ENCODE peak calls at places on chromosomes 12 and 14, in four cellular contexts. M is HepG2, P is HCT116, B is Panc1. Y is an unnamed sample.

GRCh38 chr12:128578045-128578444 is 245.7 kb downstream of the SLC15A4 start:
- DNase-seq in M (no peak), B (no peak), P (no peak), Y (no peak)

GRCh38 chr12:123395236-123395635 is 11.3 kb downstream of the KMT5A start:
- DNase-seq in P (no peak), M (no peak), B (no peak), Y (no peak)

GRCh38 chr14:100471451-100472093 is 115.6 kb downstream of the BEGAIN start:
- DNase-seq in M (no peak), P (peak), B (no peak), Y (no peak)

GRCh38 chr14:104248203-104249055 is 110.0 kb downstream of the KIF26A start:
- DNase-seq in P (no peak), B (no peak), M (no peak), Y (no peak)

GRCh38 chr14:72699852-72700257 is 194.0 kb downstream of the DPF3 start:
- DNase-seq in B (no peak), P (no peak), M (no peak), Y (no peak)

GRCh38 chr12:108193922-108194321 is 64.8 kb downstream of the WSCD2 start:
- DNase-seq in M (peak), P (peak), B (no peak), Y (peak)

GRCh38 chr12:90152897-90153624 is 444.4 kb upstream of the ATP2B1 start:
- DNase-seq in P (no peak), B (no peak), M (no peak), Y (no peak)

GRCh38 chr14:31927348-31927826 is 149.7 kb upstream of the ARHGAP5 start:
- DNase-seq in M (peak), B (no peak), P (no peak), Y (no peak)

GRCh38 chr12:50763637-50764115 is at the start of gene ATF1:
- DNase-seq in B (peak), M (peak), P (peak), Y (peak)

DNA sequence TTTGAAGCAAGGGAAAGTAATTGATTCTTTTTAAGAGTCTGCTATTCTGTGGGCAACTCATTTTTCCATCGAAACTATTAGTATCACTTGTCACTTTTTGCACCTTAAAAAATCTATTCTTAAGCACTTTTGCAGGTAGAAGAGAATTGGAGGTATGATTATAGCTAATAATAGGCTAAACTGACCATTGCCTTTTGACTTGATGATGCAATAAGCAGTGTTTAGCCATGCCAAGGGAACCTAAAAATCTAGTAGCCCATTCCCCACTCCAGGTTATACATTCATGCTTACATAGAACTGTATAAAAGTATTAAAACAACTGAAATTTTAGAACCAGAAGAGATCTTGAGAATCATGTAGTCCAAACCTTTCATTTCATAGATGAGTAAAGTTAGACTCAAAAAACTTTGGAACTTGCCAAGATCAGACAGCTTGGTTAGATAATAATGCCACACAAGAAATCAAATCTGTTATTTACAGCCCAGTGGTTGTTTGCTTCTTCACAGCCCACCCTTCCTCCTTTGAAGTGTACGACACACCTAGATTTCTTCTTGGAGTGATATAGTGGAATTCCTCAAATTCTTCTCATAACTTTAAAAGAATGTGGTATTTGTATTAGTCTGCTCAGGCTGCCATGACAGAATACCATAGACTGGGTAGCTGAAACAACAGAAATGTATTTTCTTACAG is 21.7 kb upstream of the GARIN2 start:
- DNase-seq in P (no peak), M (peak), B (no peak), Y (no peak)
- TF ChIP-seq TCF7L2 in P (no peak), M (no peak), B (peak), Y (no peak)

DNA sequence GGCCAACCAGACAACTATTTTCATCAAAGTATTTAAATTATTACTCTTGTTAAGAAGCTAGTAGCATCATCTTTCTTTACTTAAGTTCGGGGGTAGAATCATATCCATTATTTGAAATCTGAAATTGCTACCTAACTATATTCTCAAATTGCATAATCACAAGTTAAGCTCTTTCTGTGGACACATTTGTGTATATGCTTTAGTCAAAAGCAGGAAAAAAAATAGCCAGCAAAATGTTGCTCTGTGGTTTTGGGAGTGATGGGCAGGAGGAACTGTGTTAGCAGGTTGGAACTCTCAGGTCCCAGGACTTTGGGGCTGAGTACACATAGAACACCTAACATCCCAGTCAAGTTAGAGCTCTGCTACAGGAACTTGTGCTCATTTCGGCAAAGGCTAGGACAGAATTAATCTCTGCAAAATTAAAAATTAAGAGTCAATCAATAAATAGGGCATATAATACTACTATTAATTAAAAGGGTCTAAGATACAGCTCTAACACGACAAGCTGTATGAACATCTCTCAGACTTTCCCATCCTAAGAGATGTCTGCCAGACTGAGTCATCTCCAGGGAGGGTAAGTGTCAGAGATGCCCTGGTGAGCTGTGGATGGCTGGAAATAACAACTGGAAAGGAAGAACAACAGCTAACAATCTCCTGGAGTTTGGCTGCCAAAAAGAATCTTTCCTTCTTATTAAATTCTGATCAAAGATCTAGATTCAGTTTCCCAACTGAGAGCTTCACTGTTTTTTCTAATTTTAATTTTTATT is 203.5 kb upstream of the GZMB start:
- DNase-seq in P (no peak), B (no peak), M (no peak), Y (no peak)
- TF ChIP-seq TCF7L2 in P (no peak), B (no peak), M (no peak), Y (no peak)

DNA sequence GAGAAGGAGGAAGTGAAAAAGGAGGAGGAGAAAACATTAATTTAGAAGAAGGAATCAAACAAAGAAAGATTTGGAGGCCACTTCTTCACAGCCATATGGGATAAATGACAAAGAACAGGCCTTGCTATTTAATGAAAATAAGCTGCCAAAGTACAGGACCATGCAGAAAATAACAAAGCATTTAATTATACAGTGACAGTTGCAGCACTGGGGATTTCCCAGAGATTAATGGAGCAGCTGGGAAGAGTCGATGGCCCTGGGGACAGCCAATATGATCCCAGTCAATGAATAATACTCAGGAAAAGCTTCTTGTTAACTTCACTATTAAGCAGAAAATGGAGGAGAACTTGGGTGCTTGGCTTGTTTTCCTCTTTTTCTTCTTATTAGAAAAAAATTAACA is 34.6 kb downstream of the RERG start:
- DNase-seq in B (no peak), M (no peak), P (no peak), Y (no peak)
- TF ChIP-seq TCF7L2 in B (no peak), M (no peak), P (no peak), Y (no peak)

GRCh38 chr14:54715244-54715643 is 148.3 kb downstream of the SAMD4A start:
- DNase-seq in M (no peak), B (no peak), P (peak), Y (peak)
- TF ChIP-seq TCF7L2 in M (no peak), B (no peak), P (no peak), Y (no peak)